ENCODE peak calls at places on chromosomes 12 and 14, in five cellular contexts. One of them, this sample, is unnamed.

GRCh38 chr14:21846227-21846885 is 172.7 kb upstream of the OR4E1 start:
- DNase-seq in colonic mucosa: peak
- DNase-seq in thoracic aorta: no peak
- DNase-seq in astrocyte: no peak
- DNase-seq in progenitor cell of endocrine pancreas: no peak
- DNase-seq in this sample: peak

GRCh38 chr12:105721051-105721825 is 390.7 kb downstream of the C12orf75 start:
- DNase-seq in colonic mucosa: no peak
- DNase-seq in astrocyte: peak
- DNase-seq in thoracic aorta: no peak
- DNase-seq in progenitor cell of endocrine pancreas: no peak
- DNase-seq in this sample: no peak

GRCh38 chr14:89013098-89013504 is 188.7 kb downstream of the TTC8 start:
- DNase-seq in progenitor cell of endocrine pancreas: no peak
- DNase-seq in colonic mucosa: peak
- DNase-seq in astrocyte: no peak
- DNase-seq in thoracic aorta: no peak
- DNase-seq in this sample: no peak

GRCh38 chr14:29463727-29464370 is 463.8 kb downstream of the PRKD1 start:
- DNase-seq in astrocyte: no peak
- DNase-seq in progenitor cell of endocrine pancreas: no peak
- DNase-seq in colonic mucosa: no peak
- DNase-seq in thoracic aorta: no peak
- DNase-seq in this sample: no peak

GRCh38 chr14:98704441-98704840 is 567.6 kb downstream of the BCL11B start:
- DNase-seq in astrocyte: no peak
- DNase-seq in thoracic aorta: no peak
- DNase-seq in colonic mucosa: no peak
- DNase-seq in progenitor cell of endocrine pancreas: no peak
- DNase-seq in this sample: no peak

GRCh38 chr14:98154254-98154653 is 1117.7 kb downstream of the BCL11B start:
- DNase-seq in astrocyte: no peak
- DNase-seq in progenitor cell of endocrine pancreas: no peak
- DNase-seq in thoracic aorta: no peak
- DNase-seq in colonic mucosa: no peak
- DNase-seq in this sample: no peak

GRCh38 chr12:66247741-66248140 is 54.6 kb upstream of the HELB start:
- DNase-seq in progenitor cell of endocrine pancreas: no peak
- DNase-seq in thoracic aorta: no peak
- DNase-seq in astrocyte: no peak
- DNase-seq in colonic mucosa: no peak
- DNase-seq in this sample: no peak

GRCh38 chr12:12721251-12721689 is 4.1 kb downstream of the CDKN1B start:
- DNase-seq in astrocyte: no peak
- DNase-seq in thoracic aorta: no peak
- DNase-seq in progenitor cell of endocrine pancreas: no peak
- DNase-seq in colonic mucosa: peak
- DNase-seq in this sample: no peak

GRCh38 chr14:99936738-99937474 is 128.3 kb upstream of the EVL start:
- DNase-seq in astrocyte: no peak
- DNase-seq in thoracic aorta: no peak
- DNase-seq in colonic mucosa: no peak
- DNase-seq in progenitor cell of endocrine pancreas: no peak
- DNase-seq in this sample: no peak

GRCh38 chr12:56476972-56477432 is 8.6 kb downstream of the SPRYD4 start:
- DNase-seq in progenitor cell of endocrine pancreas: no peak
- DNase-seq in astrocyte: no peak
- DNase-seq in colonic mucosa: no peak
- DNase-seq in thoracic aorta: no peak
- DNase-seq in this sample: no peak

GRCh38 chr14:104212206-104213095 is 74.1 kb downstream of the KIF26A start:
- DNase-seq in astrocyte: no peak
- DNase-seq in progenitor cell of endocrine pancreas: no peak
- DNase-seq in colonic mucosa: no peak
- DNase-seq in thoracic aorta: no peak
- DNase-seq in this sample: no peak

GRCh38 chr14:64293976-64294671 is at the start of gene ESR2:
- DNase-seq in astrocyte: peak
- DNase-seq in progenitor cell of endocrine pancreas: peak
- DNase-seq in thoracic aorta: no peak
- DNase-seq in colonic mucosa: peak
- DNase-seq in this sample: peak
- TF ChIP-seq CTCF in astrocyte: no peak
- TF ChIP-seq CTCF in progenitor cell of endocrine pancreas: peak
- TF ChIP-seq CTCF in thoracic aorta: peak
- TF ChIP-seq CTCF in colonic mucosa: no peak
- TF ChIP-seq CTCF in this sample: peak

GRCh38 chr12:64780531-64781373 is 21.5 kb upstream of the GNS start:
- DNase-seq in astrocyte: no peak
- DNase-seq in progenitor cell of endocrine pancreas: peak
- DNase-seq in colonic mucosa: peak
- DNase-seq in thoracic aorta: no peak
- DNase-seq in this sample: peak
- TF ChIP-seq CTCF in astrocyte: no peak
- TF ChIP-seq CTCF in progenitor cell of endocrine pancreas: peak
- TF ChIP-seq CTCF in colonic mucosa: no peak
- TF ChIP-seq CTCF in thoracic aorta: no peak
- TF ChIP-seq CTCF in this sample: no peak

GRCh38 chr12:110224379-110225304 is 56.4 kb upstream of the ATP2A2 start:
- DNase-seq in progenitor cell of endocrine pancreas: no peak
- DNase-seq in astrocyte: peak
- DNase-seq in thoracic aorta: no peak
- DNase-seq in colonic mucosa: no peak
- DNase-seq in this sample: no peak

GRCh38 chr12:110223777-110224378 is 57.2 kb upstream of the ATP2A2 start:
- DNase-seq in thoracic aorta: no peak
- DNase-seq in astrocyte: peak
- DNase-seq in progenitor cell of endocrine pancreas: no peak
- DNase-seq in colonic mucosa: no peak
- DNase-seq in this sample: no peak

GRCh38 chr12:110217996-110218674 is 62.9 kb upstream of the ATP2A2 start:
- DNase-seq in colonic mucosa: no peak
- DNase-seq in progenitor cell of endocrine pancreas: no peak
- DNase-seq in thoracic aorta: no peak
- DNase-seq in astrocyte: no peak
- DNase-seq in this sample: no peak

GRCh38 chr12:110222027-110222426 is 59.0 kb upstream of the ATP2A2 start:
- DNase-seq in astrocyte: no peak
- DNase-seq in progenitor cell of endocrine pancreas: no peak
- DNase-seq in colonic mucosa: no peak
- DNase-seq in thoracic aorta: no peak
- DNase-seq in this sample: no peak

GRCh38 chr12:110222433-110222832 is 58.6 kb upstream of the ATP2A2 start:
- DNase-seq in colonic mucosa: no peak
- DNase-seq in thoracic aorta: no peak
- DNase-seq in astrocyte: no peak
- DNase-seq in progenitor cell of endocrine pancreas: no peak
- DNase-seq in this sample: no peak
- TF ChIP-seq CTCF in colonic mucosa: no peak
- TF ChIP-seq CTCF in thoracic aorta: no peak
- TF ChIP-seq CTCF in astrocyte: no peak
- TF ChIP-seq CTCF in progenitor cell of endocrine pancreas: no peak
- TF ChIP-seq CTCF in this sample: no peak

GRCh38 chr14:59882957-59883356 is 12.4 kb upstream of the RTN1 start:
- DNase-seq in colonic mucosa: no peak
- DNase-seq in astrocyte: no peak
- DNase-seq in progenitor cell of endocrine pancreas: no peak
- DNase-seq in thoracic aorta: no peak
- DNase-seq in this sample: no peak
- TF ChIP-seq CTCF in colonic mucosa: peak
- TF ChIP-seq CTCF in astrocyte: peak
- TF ChIP-seq CTCF in progenitor cell of endocrine pancreas: peak
- TF ChIP-seq CTCF in thoracic aorta: no peak
- TF ChIP-seq CTCF in this sample: peak

DNA sequence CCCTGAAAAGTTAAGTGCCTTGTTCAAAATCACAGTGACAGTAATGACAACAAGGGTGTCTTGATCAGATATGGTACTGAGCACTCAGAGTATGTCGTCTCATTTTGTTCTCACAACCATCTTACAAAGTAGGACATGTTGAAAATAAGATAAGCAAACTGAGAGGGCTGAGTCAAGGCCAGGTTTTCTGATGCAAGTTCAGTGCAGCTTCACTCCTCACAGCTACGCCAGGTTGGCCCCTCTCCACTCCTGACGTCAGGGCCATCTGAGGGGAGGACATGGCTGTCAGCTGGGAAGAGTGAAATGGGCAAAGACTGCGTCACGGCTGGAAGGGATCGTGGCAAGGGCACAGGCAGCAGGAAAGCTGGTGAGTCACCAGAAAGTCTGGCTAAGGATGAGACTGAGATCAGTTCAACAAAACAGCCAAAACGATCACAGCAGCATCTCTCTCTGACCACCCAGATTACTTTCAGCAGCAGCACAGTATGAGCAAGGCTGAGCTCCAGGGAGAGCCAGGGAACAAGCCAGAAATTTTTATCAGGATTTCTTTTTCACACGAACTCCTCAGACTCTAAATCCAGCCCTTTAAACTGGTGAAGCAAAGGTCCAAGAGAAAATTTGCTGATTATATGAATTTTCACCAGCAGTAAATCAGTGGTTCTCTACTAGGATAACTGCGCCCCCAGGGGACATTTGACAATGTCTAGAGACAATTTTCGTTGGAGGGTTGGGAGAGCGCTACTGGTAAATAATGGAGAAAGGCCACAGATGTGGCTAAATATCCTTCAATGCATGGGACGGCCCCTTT is 297.9 kb upstream of the AMIGO2 start:
- DNase-seq in colonic mucosa: peak
- DNase-seq in astrocyte: peak
- DNase-seq in progenitor cell of endocrine pancreas: no peak
- DNase-seq in thoracic aorta: peak
- DNase-seq in this sample: no peak
- TF ChIP-seq CTCF in colonic mucosa: no peak
- TF ChIP-seq CTCF in astrocyte: no peak
- TF ChIP-seq CTCF in progenitor cell of endocrine pancreas: no peak
- TF ChIP-seq CTCF in thoracic aorta: no peak
- TF ChIP-seq CTCF in this sample: no peak

GRCh38 chr12:5073838-5074237 is 30.2 kb downstream of the KCNA5 start:
- DNase-seq in thoracic aorta: no peak
- DNase-seq in astrocyte: no peak
- DNase-seq in progenitor cell of endocrine pancreas: no peak
- DNase-seq in colonic mucosa: no peak
- DNase-seq in this sample: no peak
- TF ChIP-seq CTCF in thoracic aorta: no peak
- TF ChIP-seq CTCF in astrocyte: peak
- TF ChIP-seq CTCF in progenitor cell of endocrine pancreas: peak
- TF ChIP-seq CTCF in colonic mucosa: no peak
- TF ChIP-seq CTCF in this sample: peak

GRCh38 chr14:77320238-77320935 is at the start of gene POMT2:
- DNase-seq in colonic mucosa: peak
- DNase-seq in thoracic aorta: peak
- DNase-seq in astrocyte: peak
- DNase-seq in progenitor cell of endocrine pancreas: peak
- DNase-seq in this sample: peak
- TF ChIP-seq CTCF in colonic mucosa: peak
- TF ChIP-seq CTCF in thoracic aorta: peak
- TF ChIP-seq CTCF in astrocyte: no peak
- TF ChIP-seq CTCF in progenitor cell of endocrine pancreas: peak
- TF ChIP-seq CTCF in this sample: peak